ENCODE peak calls at places on chromosomes 12 and 14, in nine cellular contexts. One of them, this sample, is unnamed.

GRCh38 chr12:2247109-2247508 is 194.3 kb downstream of the CACNA1C start:
- DNase-seq in A549: no peak
- DNase-seq in ovary: no peak
- DNase-seq in T-helper 9 cell: no peak
- DNase-seq in left cardiac atrium: no peak
- DNase-seq in body of pancreas: no peak
- DNase-seq in SW480: no peak
- DNase-seq in T-helper 17 cell: no peak
- DNase-seq in stimulated activated CD8-positive, alpha-beta memory T cell treated with anti-CD3 and anti-CD28 coated beads, Interleukin-4, amount 100 ng/mL, for 4 hours: no peak
- DNase-seq in this sample: no peak

GRCh38 chr12:94710933-94711332 is 60.6 kb upstream of the TMCC3 start:
- DNase-seq in stimulated activated CD8-positive, alpha-beta memory T cell treated with anti-CD3 and anti-CD28 coated beads, Interleukin-4, amount 100 ng/mL, for 4 hours: no peak
- DNase-seq in T-helper 9 cell: no peak
- DNase-seq in A549: peak
- DNase-seq in ovary: no peak
- DNase-seq in left cardiac atrium: no peak
- DNase-seq in T-helper 17 cell: no peak
- DNase-seq in body of pancreas: peak
- DNase-seq in SW480: peak
- DNase-seq in this sample: peak

GRCh38 chr12:26870491-26871419 is 37.8 kb upstream of the ITPR2 start:
- DNase-seq in ovary: no peak
- DNase-seq in T-helper 17 cell: no peak
- DNase-seq in stimulated activated CD8-positive, alpha-beta memory T cell treated with anti-CD3 and anti-CD28 coated beads, Interleukin-4, amount 100 ng/mL, for 4 hours: no peak
- DNase-seq in body of pancreas: peak
- DNase-seq in A549: no peak
- DNase-seq in SW480: no peak
- DNase-seq in T-helper 9 cell: no peak
- DNase-seq in left cardiac atrium: peak
- DNase-seq in this sample: peak

GRCh38 chr12:87656311-87656710 is 372.9 kb downstream of the C12orf50 start:
- DNase-seq in ovary: no peak
- DNase-seq in SW480: no peak
- DNase-seq in T-helper 9 cell: no peak
- DNase-seq in T-helper 17 cell: no peak
- DNase-seq in body of pancreas: no peak
- DNase-seq in A549: no peak
- DNase-seq in left cardiac atrium: no peak
- DNase-seq in stimulated activated CD8-positive, alpha-beta memory T cell treated with anti-CD3 and anti-CD28 coated beads, Interleukin-4, amount 100 ng/mL, for 4 hours: no peak
- DNase-seq in this sample: no peak

GRCh38 chr12:113214938-113215400 is 6.3 kb upstream of the TPCN1 start:
- DNase-seq in T-helper 9 cell: no peak
- DNase-seq in T-helper 17 cell: no peak
- DNase-seq in stimulated activated CD8-positive, alpha-beta memory T cell treated with anti-CD3 and anti-CD28 coated beads, Interleukin-4, amount 100 ng/mL, for 4 hours: no peak
- DNase-seq in A549: peak
- DNase-seq in SW480: peak
- DNase-seq in ovary: no peak
- DNase-seq in body of pancreas: peak
- DNase-seq in left cardiac atrium: peak
- DNase-seq in this sample: no peak

GRCh38 chr12:52872644-52873384 is 24.0 kb upstream of the KRT78 start:
- DNase-seq in T-helper 17 cell: no peak
- DNase-seq in SW480: peak
- DNase-seq in A549: no peak
- DNase-seq in left cardiac atrium: no peak
- DNase-seq in ovary: no peak
- DNase-seq in stimulated activated CD8-positive, alpha-beta memory T cell treated with anti-CD3 and anti-CD28 coated beads, Interleukin-4, amount 100 ng/mL, for 4 hours: no peak
- DNase-seq in body of pancreas: no peak
- DNase-seq in T-helper 9 cell: no peak
- DNase-seq in this sample: peak

GRCh38 chr14:73786942-73787759 is 64.5 kb upstream of the PTGR2 start:
- DNase-seq in T-helper 17 cell: peak
- DNase-seq in SW480: peak
- DNase-seq in A549: no peak
- DNase-seq in stimulated activated CD8-positive, alpha-beta memory T cell treated with anti-CD3 and anti-CD28 coated beads, Interleukin-4, amount 100 ng/mL, for 4 hours: no peak
- DNase-seq in ovary: peak
- DNase-seq in left cardiac atrium: peak
- DNase-seq in T-helper 9 cell: peak
- DNase-seq in body of pancreas: peak
- DNase-seq in this sample: peak

GRCh38 chr14:68625366-68626090 is 167.3 kb downstream of the ZFP36L1 start:
- DNase-seq in ovary: no peak
- DNase-seq in left cardiac atrium: no peak
- DNase-seq in T-helper 17 cell: no peak
- DNase-seq in SW480: no peak
- DNase-seq in body of pancreas: no peak
- DNase-seq in stimulated activated CD8-positive, alpha-beta memory T cell treated with anti-CD3 and anti-CD28 coated beads, Interleukin-4, amount 100 ng/mL, for 4 hours: no peak
- DNase-seq in T-helper 9 cell: no peak
- DNase-seq in A549: no peak
- DNase-seq in this sample: no peak

GRCh38 chr12:25581067-25581466 is 28.0 kb upstream of the LMNTD1 start:
- DNase-seq in T-helper 17 cell: no peak
- DNase-seq in body of pancreas: no peak
- DNase-seq in left cardiac atrium: no peak
- DNase-seq in A549: no peak
- DNase-seq in SW480: no peak
- DNase-seq in stimulated activated CD8-positive, alpha-beta memory T cell treated with anti-CD3 and anti-CD28 coated beads, Interleukin-4, amount 100 ng/mL, for 4 hours: no peak
- DNase-seq in T-helper 9 cell: no peak
- DNase-seq in ovary: no peak
- DNase-seq in this sample: no peak

GRCh38 chr12:104455594-104456416 is 943 bp upstream of the CHST11 start:
- DNase-seq in ovary: no peak
- DNase-seq in A549: no peak
- DNase-seq in left cardiac atrium: no peak
- DNase-seq in T-helper 9 cell: no peak
- DNase-seq in body of pancreas: no peak
- DNase-seq in T-helper 17 cell: no peak
- DNase-seq in SW480: no peak
- DNase-seq in stimulated activated CD8-positive, alpha-beta memory T cell treated with anti-CD3 and anti-CD28 coated beads, Interleukin-4, amount 100 ng/mL, for 4 hours: no peak
- DNase-seq in this sample: no peak

GRCh38 chr12:71958056-71958455 is 19.4 kb downstream of the TPH2 start:
- DNase-seq in T-helper 9 cell: no peak
- DNase-seq in T-helper 17 cell: no peak
- DNase-seq in A549: no peak
- DNase-seq in SW480: no peak
- DNase-seq in ovary: no peak
- DNase-seq in stimulated activated CD8-positive, alpha-beta memory T cell treated with anti-CD3 and anti-CD28 coated beads, Interleukin-4, amount 100 ng/mL, for 4 hours: no peak
- DNase-seq in body of pancreas: no peak
- DNase-seq in left cardiac atrium: no peak
- DNase-seq in this sample: no peak

GRCh38 chr12:120755269-120755668 is 29.6 kb downstream of the ACADS start:
- DNase-seq in ovary: no peak
- DNase-seq in SW480: no peak
- DNase-seq in stimulated activated CD8-positive, alpha-beta memory T cell treated with anti-CD3 and anti-CD28 coated beads, Interleukin-4, amount 100 ng/mL, for 4 hours: no peak
- DNase-seq in T-helper 9 cell: no peak
- DNase-seq in T-helper 17 cell: no peak
- DNase-seq in A549: no peak
- DNase-seq in body of pancreas: no peak
- DNase-seq in left cardiac atrium: no peak
- DNase-seq in this sample: no peak

GRCh38 chr14:20866194-20866593 is 25.0 kb upstream of the RNASE3 start:
- DNase-seq in left cardiac atrium: no peak
- DNase-seq in T-helper 9 cell: no peak
- DNase-seq in body of pancreas: no peak
- DNase-seq in ovary: no peak
- DNase-seq in A549: no peak
- DNase-seq in SW480: no peak
- DNase-seq in stimulated activated CD8-positive, alpha-beta memory T cell treated with anti-CD3 and anti-CD28 coated beads, Interleukin-4, amount 100 ng/mL, for 4 hours: no peak
- DNase-seq in T-helper 17 cell: no peak
- DNase-seq in this sample: no peak

GRCh38 chr12:65123435-65124063 is 2.4 kb upstream of the WIF1 start:
- DNase-seq in T-helper 17 cell: no peak
- DNase-seq in SW480: peak
- DNase-seq in left cardiac atrium: no peak
- DNase-seq in body of pancreas: no peak
- DNase-seq in A549: no peak
- DNase-seq in ovary: no peak
- DNase-seq in stimulated activated CD8-positive, alpha-beta memory T cell treated with anti-CD3 and anti-CD28 coated beads, Interleukin-4, amount 100 ng/mL, for 4 hours: no peak
- DNase-seq in T-helper 9 cell: no peak
- DNase-seq in this sample: peak

GRCh38 chr14:51650721-51651387 is 856 bp upstream of the FRMD6 start:
- DNase-seq in A549: no peak
- DNase-seq in left cardiac atrium: peak
- DNase-seq in SW480: no peak
- DNase-seq in T-helper 17 cell: no peak
- DNase-seq in T-helper 9 cell: no peak
- DNase-seq in ovary: peak
- DNase-seq in stimulated activated CD8-positive, alpha-beta memory T cell treated with anti-CD3 and anti-CD28 coated beads, Interleukin-4, amount 100 ng/mL, for 4 hours: no peak
- DNase-seq in body of pancreas: peak
- DNase-seq in this sample: no peak

GRCh38 chr12:76032043-76032981 is 736 bp upstream of the PHLDA1 start:
- DNase-seq in ovary: peak
- DNase-seq in T-helper 17 cell: no peak
- DNase-seq in SW480: peak
- DNase-seq in T-helper 9 cell: no peak
- DNase-seq in body of pancreas: peak
- DNase-seq in left cardiac atrium: peak
- DNase-seq in stimulated activated CD8-positive, alpha-beta memory T cell treated with anti-CD3 and anti-CD28 coated beads, Interleukin-4, amount 100 ng/mL, for 4 hours: no peak
- DNase-seq in A549: peak
- DNase-seq in this sample: peak

GRCh38 chr12:2053675-2054070 is 886 bp downstream of the CACNA1C start:
- DNase-seq in ovary: peak
- DNase-seq in SW480: peak
- DNase-seq in T-helper 17 cell: no peak
- DNase-seq in T-helper 9 cell: no peak
- DNase-seq in left cardiac atrium: no peak
- DNase-seq in A549: no peak
- DNase-seq in stimulated activated CD8-positive, alpha-beta memory T cell treated with anti-CD3 and anti-CD28 coated beads, Interleukin-4, amount 100 ng/mL, for 4 hours: no peak
- DNase-seq in body of pancreas: no peak
- DNase-seq in this sample: no peak

GRCh38 chr14:69129264-69129880 is 23.5 kb downstream of the DCAF5 start:
- DNase-seq in T-helper 17 cell: peak
- DNase-seq in stimulated activated CD8-positive, alpha-beta memory T cell treated with anti-CD3 and anti-CD28 coated beads, Interleukin-4, amount 100 ng/mL, for 4 hours: peak
- DNase-seq in body of pancreas: peak
- DNase-seq in SW480: peak
- DNase-seq in left cardiac atrium: peak
- DNase-seq in A549: peak
- DNase-seq in ovary: peak
- DNase-seq in T-helper 9 cell: peak
- DNase-seq in this sample: peak

GRCh38 chr12:103652808-103653207 is 65.7 kb downstream of the STAB2 start:
- DNase-seq in T-helper 17 cell: no peak
- DNase-seq in body of pancreas: no peak
- DNase-seq in SW480: no peak
- DNase-seq in A549: no peak
- DNase-seq in T-helper 9 cell: no peak
- DNase-seq in stimulated activated CD8-positive, alpha-beta memory T cell treated with anti-CD3 and anti-CD28 coated beads, Interleukin-4, amount 100 ng/mL, for 4 hours: no peak
- DNase-seq in ovary: no peak
- DNase-seq in left cardiac atrium: no peak
- DNase-seq in this sample: peak

GRCh38 chr12:6965026-6965661 is 5.3 kb downstream of the PHB2 start:
- DNase-seq in T-helper 9 cell: peak
- DNase-seq in SW480: peak
- DNase-seq in body of pancreas: peak
- DNase-seq in ovary: peak
- DNase-seq in T-helper 17 cell: peak
- DNase-seq in A549: peak
- DNase-seq in stimulated activated CD8-positive, alpha-beta memory T cell treated with anti-CD3 and anti-CD28 coated beads, Interleukin-4, amount 100 ng/mL, for 4 hours: peak
- DNase-seq in left cardiac atrium: peak
- DNase-seq in this sample: peak

GRCh38 chr12:59383426-59383822 is 212.4 kb upstream of the SLC16A7 start:
- DNase-seq in body of pancreas: no peak
- DNase-seq in A549: no peak
- DNase-seq in ovary: no peak
- DNase-seq in left cardiac atrium: no peak
- DNase-seq in stimulated activated CD8-positive, alpha-beta memory T cell treated with anti-CD3 and anti-CD28 coated beads, Interleukin-4, amount 100 ng/mL, for 4 hours: no peak
- DNase-seq in T-helper 17 cell: no peak
- DNase-seq in T-helper 9 cell: no peak
- DNase-seq in SW480: no peak
- DNase-seq in this sample: no peak

GRCh38 chr14:61625171-61625570 is 70.1 kb upstream of the HIF1A start:
- DNase-seq in T-helper 17 cell: no peak
- DNase-seq in body of pancreas: no peak
- DNase-seq in T-helper 9 cell: no peak
- DNase-seq in A549: peak
- DNase-seq in SW480: peak
- DNase-seq in left cardiac atrium: no peak
- DNase-seq in ovary: no peak
- DNase-seq in stimulated activated CD8-positive, alpha-beta memory T cell treated with anti-CD3 and anti-CD28 coated beads, Interleukin-4, amount 100 ng/mL, for 4 hours: no peak
- DNase-seq in this sample: no peak

GRCh38 chr12:127083028-127083949 is 1183.7 kb upstream of the TMEM132C start:
- DNase-seq in T-helper 9 cell: no peak
- DNase-seq in body of pancreas: peak
- DNase-seq in ovary: no peak
- DNase-seq in left cardiac atrium: no peak
- DNase-seq in A549: peak
- DNase-seq in SW480: peak
- DNase-seq in stimulated activated CD8-positive, alpha-beta memory T cell treated with anti-CD3 and anti-CD28 coated beads, Interleukin-4, amount 100 ng/mL, for 4 hours: no peak
- DNase-seq in T-helper 17 cell: no peak
- DNase-seq in this sample: peak

GRCh38 chr12:51814311-51815088 is 34.0 kb downstream of the FIGNL2 start:
- DNase-seq in ovary: peak
- DNase-seq in left cardiac atrium: peak
- DNase-seq in stimulated activated CD8-positive, alpha-beta memory T cell treated with anti-CD3 and anti-CD28 coated beads, Interleukin-4, amount 100 ng/mL, for 4 hours: peak
- DNase-seq in T-helper 9 cell: peak
- DNase-seq in A549: peak
- DNase-seq in SW480: peak
- DNase-seq in T-helper 17 cell: peak
- DNase-seq in body of pancreas: peak
- DNase-seq in this sample: peak

GRCh38 chr12:19183121-19183838 is 53.7 kb downstream of the PLEKHA5 start:
- DNase-seq in SW480: no peak
- DNase-seq in A549: no peak
- DNase-seq in T-helper 9 cell: no peak
- DNase-seq in stimulated activated CD8-positive, alpha-beta memory T cell treated with anti-CD3 and anti-CD28 coated beads, Interleukin-4, amount 100 ng/mL, for 4 hours: no peak
- DNase-seq in T-helper 17 cell: no peak
- DNase-seq in left cardiac atrium: no peak
- DNase-seq in body of pancreas: no peak
- DNase-seq in ovary: no peak
- DNase-seq in this sample: no peak

GRCh38 chr12:29743801-29744200 is 39.9 kb downstream of the TMTC1 start:
- DNase-seq in ovary: no peak
- DNase-seq in stimulated activated CD8-positive, alpha-beta memory T cell treated with anti-CD3 and anti-CD28 coated beads, Interleukin-4, amount 100 ng/mL, for 4 hours: no peak
- DNase-seq in SW480: peak
- DNase-seq in T-helper 17 cell: no peak
- DNase-seq in A549: no peak
- DNase-seq in left cardiac atrium: no peak
- DNase-seq in body of pancreas: no peak
- DNase-seq in T-helper 9 cell: no peak
- DNase-seq in this sample: no peak

GRCh38 chr12:113466770-113467153 is 4.9 kb downstream of the LHX5 start:
- DNase-seq in body of pancreas: no peak
- DNase-seq in A549: no peak
- DNase-seq in stimulated activated CD8-positive, alpha-beta memory T cell treated with anti-CD3 and anti-CD28 coated beads, Interleukin-4, amount 100 ng/mL, for 4 hours: no peak
- DNase-seq in left cardiac atrium: no peak
- DNase-seq in T-helper 9 cell: no peak
- DNase-seq in T-helper 17 cell: no peak
- DNase-seq in SW480: no peak
- DNase-seq in ovary: no peak
- DNase-seq in this sample: no peak

GRCh38 chr14:95126906-95127530 is 30.3 kb downstream of the DICER1 start:
- DNase-seq in stimulated activated CD8-positive, alpha-beta memory T cell treated with anti-CD3 and anti-CD28 coated beads, Interleukin-4, amount 100 ng/mL, for 4 hours: no peak
- DNase-seq in A549: no peak
- DNase-seq in T-helper 17 cell: no peak
- DNase-seq in ovary: no peak
- DNase-seq in left cardiac atrium: no peak
- DNase-seq in T-helper 9 cell: no peak
- DNase-seq in body of pancreas: no peak
- DNase-seq in SW480: no peak
- DNase-seq in this sample: no peak

GRCh38 chr12:57096099-57096572 is 7.2 kb downstream of the NAB2 start:
- DNase-seq in left cardiac atrium: no peak
- DNase-seq in SW480: no peak
- DNase-seq in stimulated activated CD8-positive, alpha-beta memory T cell treated with anti-CD3 and anti-CD28 coated beads, Interleukin-4, amount 100 ng/mL, for 4 hours: no peak
- DNase-seq in T-helper 17 cell: no peak
- DNase-seq in A549: no peak
- DNase-seq in T-helper 9 cell: no peak
- DNase-seq in ovary: peak
- DNase-seq in body of pancreas: no peak
- DNase-seq in this sample: peak

GRCh38 chr14:23068792-23069412 is 11.6 kb upstream of the CDH24 start:
- DNase-seq in T-helper 17 cell: peak
- DNase-seq in T-helper 9 cell: peak
- DNase-seq in A549: peak
- DNase-seq in ovary: peak
- DNase-seq in left cardiac atrium: peak
- DNase-seq in stimulated activated CD8-positive, alpha-beta memory T cell treated with anti-CD3 and anti-CD28 coated beads, Interleukin-4, amount 100 ng/mL, for 4 hours: peak
- DNase-seq in body of pancreas: peak
- DNase-seq in SW480: peak
- DNase-seq in this sample: peak

GRCh38 chr14:24785698-24786097 is 151.7 kb upstream of the GZMB start:
- DNase-seq in A549: no peak
- DNase-seq in left cardiac atrium: no peak
- DNase-seq in SW480: no peak
- DNase-seq in T-helper 9 cell: no peak
- DNase-seq in T-helper 17 cell: no peak
- DNase-seq in ovary: no peak
- DNase-seq in body of pancreas: no peak
- DNase-seq in stimulated activated CD8-positive, alpha-beta memory T cell treated with anti-CD3 and anti-CD28 coated beads, Interleukin-4, amount 100 ng/mL, for 4 hours: no peak
- DNase-seq in this sample: no peak